ENCODE peak calls at places on chromosomes 1 and 21, in nine cellular contexts. T, P, O, A, G, X, C, Q and U are unnamed samples.

GRCh38 chr21:37232274-37233018 is 34.7 kb downstream of the VPS26C start:
- DNase-seq in T (no peak), P (no peak), O (no peak), A (no peak), G (no peak), X (no peak), C (no peak), Q (no peak), U (no peak)

GRCh38 chr1:232291681-232292080 is 338.3 kb downstream of the SIPA1L2 start:
- DNase-seq in T (no peak), P (no peak), O (no peak), A (no peak), G (peak), X (no peak), C (no peak), Q (peak), U (no peak)

GRCh38 chr1:914891-915280 is 8.8 kb upstream of the SAMD11 start:
- DNase-seq in T (no peak), P (no peak), O (no peak), A (no peak), G (no peak), X (no peak), C (no peak), Q (no peak), U (no peak)

GRCh38 chr21:36700295-36700960 is 1.5 kb downstream of the SIM2 start:
- DNase-seq in T (no peak), P (no peak), O (no peak), A (no peak), G (no peak), X (no peak), C (no peak), Q (peak), U (no peak)

GRCh38 chr1:22889213-22889827 is 83.3 kb downstream of the LACTBL1 start:
- DNase-seq in T (no peak), P (peak), O (no peak), A (no peak), G (peak), X (no peak), C (no peak), Q (peak), U (peak)

GRCh38 chr1:32963746-32964460 is 706 bp downstream of the RNF19B start:
- DNase-seq in T (no peak), P (peak), O (peak), A (peak), G (no peak), X (no peak), C (peak), Q (peak), U (peak)

GRCh38 chr21:45922648-45923047 is 58.9 kb upstream of the COL6A1 start:
- DNase-seq in T (no peak), P (no peak), O (no peak), A (no peak), G (no peak), X (no peak), C (no peak), Q (no peak), U (no peak)

GRCh38 chr1:115641762-115642167 is at the start of gene VANGL1:
- DNase-seq in T (peak), P (peak), O (peak), A (no peak), G (peak), X (peak), C (no peak), Q (peak), U (peak)

GRCh38 chr1:246012271-246012854 is 494.7 kb downstream of the SMYD3 start:
- DNase-seq in T (peak), P (no peak), O (no peak), A (no peak), G (peak), X (no peak), C (no peak), Q (peak), U (peak)

GRCh38 chr1:29831500-29832117 is 595.3 kb downstream of the PTPRU start:
- DNase-seq in T (no peak), P (no peak), O (no peak), A (no peak), G (no peak), X (no peak), C (no peak), Q (no peak), U (no peak)

GRCh38 chr1:65310078-65310587 is 790 bp downstream of the DNAJC6 start:
- DNase-seq in T (no peak), P (no peak), O (no peak), A (no peak), G (no peak), X (no peak), C (no peak), Q (peak), U (no peak)